ENCODE peak calls at places on chromosomes 16 and 17, in five cellular contexts. Q, U, X, C and E are unnamed samples.

GRCh38 chr16:51150159-51150893 is 744 bp downstream of the SALL1 start:
- DNase-seq in X (no peak), C (no peak), Q (no peak), U (no peak), E (peak)

GRCh38 chr16:86889974-86890373 is 311.6 kb downstream of the FOXL1 start:
- DNase-seq in Q (no peak), C (no peak), X (no peak), U (no peak), E (no peak)

GRCh38 chr16:4944333-4945281 is 7.7 kb upstream of the PPL start:
- DNase-seq in U (peak), X (peak), C (peak), Q (peak), E (peak)

GRCh38 chr17:58630883-58631522 is 60.8 kb downstream of the TEX14 start:
- DNase-seq in U (peak), X (peak), C (no peak), Q (no peak), E (peak)

GRCh38 chr17:50908860-50909764 is 43.0 kb upstream of the TOB1 start:
- DNase-seq in U (peak), Q (no peak), X (peak), C (no peak), E (no peak)

GRCh38 chr17:47200325-47200663 is 8.9 kb upstream of the MYL4 start:
- DNase-seq in X (no peak), U (no peak), C (no peak), Q (no peak), E (no peak)

GRCh38 chr16:2743007-2743810 is 9.2 kb upstream of the SRRM2 start:
- DNase-seq in U (no peak), X (no peak), Q (no peak), C (no peak), E (no peak)

GRCh38 chr16:85210423-85211169 is 98.3 kb upstream of the CIBAR2 start:
- DNase-seq in X (no peak), C (no peak), U (no peak), Q (peak), E (no peak)

GRCh38 chr16:11857161-11857560 is 5.8 kb upstream of the RSL1D1 start:
- DNase-seq in X (no peak), U (no peak), C (no peak), Q (peak), E (no peak)

GRCh38 chr17:65888649-65889048 is 303.3 kb downstream of the CEP112 start:
- DNase-seq in Q (peak), C (no peak), X (no peak), U (no peak), E (no peak)

GRCh38 chr17:49723423-49723822 is 15.7 kb upstream of the SLC35B1 start:
- DNase-seq in C (no peak), Q (no peak), U (no peak), X (no peak), E (no peak)

GRCh38 chr17:633641-634091 is 81.0 kb downstream of the VPS53 start:
- DNase-seq in X (no peak), U (no peak), Q (peak), C (no peak), E (no peak)

GRCh38 chr17:47315451-47316266 is 8.1 kb upstream of the EFCAB13 start:
- DNase-seq in U (no peak), C (peak), X (no peak), Q (peak), E (no peak)

GRCh38 chr17:9244066-9245052 is 223.0 kb downstream of the NTN1 start:
- DNase-seq in U (peak), C (no peak), Q (peak), X (no peak), E (peak)

GRCh38 chr16:17590711-17591654 is 120.2 kb upstream of the XYLT1 start:
- DNase-seq in X (no peak), C (no peak), U (no peak), Q (peak), E (no peak)

GRCh38 chr17:70084476-70084875 is 9.5 kb downstream of the KCNJ16 start:
- DNase-seq in Q (peak), X (no peak), U (no peak), C (no peak), E (no peak)

GRCh38 chr17:70080541-70081347 is 5.7 kb downstream of the KCNJ16 start:
- DNase-seq in X (no peak), Q (peak), U (no peak), C (no peak), E (no peak)

GRCh38 chr17:70078549-70078948 is 3.5 kb downstream of the KCNJ16 start:
- DNase-seq in X (no peak), Q (no peak), C (no peak), U (no peak), E (no peak)

GRCh38 chr17:70078994-70079531 is 4.0 kb downstream of the KCNJ16 start:
- DNase-seq in U (no peak), X (no peak), C (no peak), Q (no peak), E (no peak)

GRCh38 chr17:70081885-70082284 is 6.9 kb downstream of the KCNJ16 start:
- DNase-seq in X (no peak), Q (no peak), U (no peak), C (no peak), E (no peak)
- H3K4me3 ChIP-seq in X (no peak), Q (no peak), U (no peak), C (no peak), E (no peak)

GRCh38 chr17:28743243-28744103 is at the start of gene TRAF4:
- DNase-seq in C (peak), Q (peak), X (peak), U (peak), E (peak)
- H3K4me3 ChIP-seq in C (peak), Q (peak), X (peak), U (peak), E (peak)

DNA sequence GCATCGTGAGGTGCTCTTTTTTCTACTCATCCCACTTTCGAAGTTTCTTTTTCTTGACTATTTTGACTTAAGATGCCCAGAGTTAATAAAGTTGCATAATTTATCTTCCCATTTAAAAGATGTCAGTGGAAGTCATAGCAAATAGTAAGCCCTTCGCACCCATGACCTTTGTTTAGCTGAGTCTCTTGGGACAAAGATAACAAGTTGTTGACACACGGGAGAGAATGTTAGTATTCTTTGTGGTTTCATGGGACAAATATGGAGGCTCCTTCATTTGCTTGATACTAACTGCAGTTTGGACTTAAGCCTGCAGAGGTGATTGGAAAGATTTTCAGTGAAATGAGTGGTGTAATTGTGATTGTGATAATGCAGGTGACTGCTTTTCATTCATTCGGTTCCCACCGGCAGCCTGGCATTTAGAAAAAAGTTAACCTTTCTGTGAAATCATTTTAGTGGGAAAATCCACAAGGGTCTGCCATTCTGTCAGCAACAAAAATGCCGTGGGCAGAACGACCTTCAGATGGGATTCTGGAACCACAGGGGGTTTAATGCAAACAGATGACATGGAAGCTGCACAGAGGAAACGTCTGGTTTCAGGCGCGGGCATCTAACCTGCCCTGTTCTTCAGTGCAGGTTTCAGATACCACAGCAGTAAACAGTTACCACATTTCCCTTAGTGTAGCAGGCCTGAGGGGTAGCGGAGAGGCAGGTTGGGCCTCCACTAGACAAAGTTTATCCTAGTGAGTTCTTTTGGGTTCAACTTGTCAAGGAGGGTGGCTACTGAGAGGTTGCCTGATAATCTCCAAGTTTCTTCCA is 123.0 kb downstream of the RPTOR start:
- DNase-seq in C (no peak), X (no peak), Q (no peak), U (no peak), E (no peak)
- H3K4me3 ChIP-seq in C (no peak), X (no peak), Q (no peak), U (no peak), E (no peak)

GRCh38 chr16:23836078-23836403 is 258 bp downstream of the PRKCB start:
- DNase-seq in C (no peak), Q (no peak), U (no peak), X (no peak), E (peak)

GRCh38 chr16:23838485-23839142 is 2.8 kb downstream of the PRKCB start:
- DNase-seq in C (no peak), Q (no peak), U (no peak), X (no peak), E (no peak)

GRCh38 chr16:23837553-23838308 is 1.9 kb downstream of the PRKCB start:
- DNase-seq in X (no peak), Q (no peak), C (no peak), U (no peak), E (no peak)

GRCh38 chr16:23835390-23836077 is at the start of gene PRKCB:
- DNase-seq in Q (peak), C (peak), U (peak), X (peak), E (peak)

DNA sequence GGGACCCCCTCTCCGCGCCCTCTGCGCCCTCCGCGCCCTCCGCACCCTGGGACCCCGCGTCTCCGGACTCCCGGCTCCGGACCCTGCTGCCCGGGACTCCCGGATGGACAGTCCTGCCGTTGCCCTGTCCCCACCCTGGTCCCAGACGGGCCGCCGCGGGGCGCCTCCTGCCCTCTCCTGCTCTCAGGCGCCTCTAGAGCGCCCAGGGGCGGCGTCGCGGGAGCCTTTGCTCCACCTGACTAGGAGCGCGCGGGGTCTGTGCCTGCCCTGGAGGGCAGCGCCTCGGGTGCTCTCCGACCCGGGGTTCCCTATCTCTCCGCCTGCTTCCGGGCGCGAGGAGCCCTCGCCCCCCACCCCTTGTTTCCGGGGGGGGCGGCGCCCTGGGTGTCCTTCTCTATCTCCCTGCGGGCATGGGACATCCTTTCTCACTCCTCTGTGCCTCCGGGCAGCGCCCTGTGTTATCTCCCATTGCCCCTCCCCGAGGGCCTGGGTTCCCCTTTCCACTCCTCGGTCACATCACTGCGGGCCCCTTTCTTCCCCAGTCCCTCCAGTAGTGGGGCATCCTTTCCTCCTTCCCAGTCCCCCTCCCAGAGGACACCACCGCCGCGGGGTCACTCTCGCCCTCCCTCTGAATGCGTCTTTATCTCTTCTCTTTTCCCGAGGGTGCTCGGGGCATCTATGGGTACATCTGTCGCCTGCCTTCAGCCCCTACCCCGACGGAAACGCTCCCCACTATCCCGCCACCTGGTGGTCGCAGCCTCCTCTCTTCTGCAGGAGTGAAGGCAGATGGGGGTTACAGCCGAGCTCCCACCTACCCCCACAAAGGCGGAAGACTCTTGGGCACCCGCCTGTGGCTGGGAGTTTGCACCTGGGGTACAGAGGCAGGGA is 865 bp downstream of the PRKCB start:
- DNase-seq in U (peak), X (peak), C (no peak), Q (no peak), E (no peak)
- H3K4me3 ChIP-seq in U (peak), X (peak), C (peak), Q (no peak), E (peak)

DNA sequence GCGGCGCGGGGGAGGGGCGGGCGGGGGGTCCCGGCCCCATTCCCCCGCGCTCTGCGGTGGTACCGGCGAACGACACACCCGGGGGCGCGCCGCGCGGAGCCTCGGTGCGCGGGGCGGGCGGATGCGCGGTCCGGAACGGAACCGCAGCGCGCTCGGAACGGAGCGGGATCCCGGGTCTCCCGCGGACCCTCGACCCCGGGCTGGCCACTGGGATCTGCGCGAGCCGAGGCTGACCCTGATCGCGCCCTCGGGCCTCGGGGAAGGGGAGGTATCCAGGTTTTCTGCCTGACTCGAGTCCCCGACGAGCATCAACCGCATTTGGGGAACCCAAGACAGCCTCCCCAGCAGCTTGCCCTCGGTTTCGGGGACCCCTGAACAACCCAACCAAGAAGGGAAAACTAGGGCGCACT is 361 bp downstream of the BEAN1 start:
- DNase-seq in C (no peak), X (no peak), Q (no peak), U (no peak), E (no peak)
- H3K4me3 ChIP-seq in C (peak), X (no peak), Q (peak), U (peak), E (no peak)

GRCh38 chr16:19717781-19718623 is at the start of the genes IQCK and KNOP1:
- DNase-seq in Q (peak), C (peak), U (peak), X (peak), E (peak)

GRCh38 chr16:19715566-19715965 is 2.5 kb downstream of the KNOP1 start:
- DNase-seq in X (no peak), Q (no peak), C (no peak), U (no peak), E (no peak)

GRCh38 chr16:19718624-19718965 is 524 bp downstream of the IQCK start:
- DNase-seq in X (no peak), Q (no peak), C (peak), U (no peak), E (no peak)

GRCh38 chr16:19717319-19717718 is 708 bp downstream of the KNOP1 start:
- DNase-seq in Q (no peak), C (peak), X (no peak), U (no peak), E (no peak)

DNA sequence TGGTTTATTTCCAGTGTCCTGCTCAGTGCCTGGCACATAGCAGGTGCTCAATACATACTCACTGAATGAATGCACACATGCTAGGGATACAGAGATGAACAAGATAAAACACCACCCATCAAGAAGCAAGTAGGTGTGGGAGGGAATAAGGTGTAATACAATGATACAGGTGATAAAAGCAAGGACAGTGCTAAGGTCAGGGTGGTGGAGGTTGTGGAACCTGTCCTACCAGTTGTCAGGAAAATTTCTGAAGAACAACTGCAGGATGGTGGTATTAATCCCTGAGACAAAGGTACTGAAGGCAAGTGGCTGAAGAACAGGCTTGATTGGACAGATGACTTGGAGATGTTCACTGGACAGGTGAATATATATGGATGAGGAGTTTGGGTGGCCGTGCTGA is 1.8 kb downstream of the KNOP1 start:
- DNase-seq in Q (no peak), U (no peak), C (no peak), X (no peak), E (no peak)
- H3K4me3 ChIP-seq in Q (no peak), U (peak), C (peak), X (no peak), E (no peak)

GRCh38 chr17:73305845-73306836 is 5.7 kb downstream of the CDC42EP4 start:
- DNase-seq in C (no peak), X (no peak), Q (no peak), U (no peak), E (no peak)
- H3K4me3 ChIP-seq in C (peak), X (no peak), Q (no peak), U (peak), E (no peak)